ENCODE peak calls at places on chromosomes 7 and 10, in four cellular contexts. F is stimulated activated CD4-positive, alpha-beta T cell treated with anti-CD3 and anti-CD28 coated beads, Interleukin-12 subunit alpha, Interleukin-12 subunit beta, amount 100 ng/mL, for 4 hours; Z is endothelial cell; T is lower leg skin. W is an unnamed sample.

GRCh38 chr10:34397324-34397723 is 417.8 kb downstream of the PARD3 start:
- DNase-seq in F (no peak), Z (no peak), T (no peak), W (peak)

GRCh38 chr7:158019726-158020705 is 567.6 kb downstream of the PTPRN2 start:
- DNase-seq in F (no peak), Z (no peak), T (peak), W (no peak)

GRCh38 chr7:85115006-85115405 is 71.8 kb downstream of the SEMA3D start:
- DNase-seq in F (no peak), Z (no peak), T (no peak), W (no peak)

GRCh38 chr7:150996289-150997074 is 5.7 kb downstream of the NOS3 start:
- DNase-seq in F (no peak), Z (no peak), T (no peak), W (no peak)

GRCh38 chr7:80210400-80210799 is 75.8 kb downstream of the GNAI1 start:
- DNase-seq in F (no peak), Z (no peak), T (no peak), W (no peak)

GRCh38 chr7:102292813-102293798 is 6.4 kb downstream of the SH2B2 start:
- DNase-seq in F (no peak), Z (no peak), T (no peak), W (no peak)

GRCh38 chr7:132343196-132343595 is 233.1 kb downstream of the PLXNA4 start:
- DNase-seq in F (no peak), Z (no peak), T (peak), W (peak)

GRCh38 chr10:33661580-33662269 is 327.3 kb upstream of the NRP1 start:
- DNase-seq in F (no peak), Z (peak), T (peak), W (peak)

GRCh38 chr10:29687411-29688160 is 52.8 kb upstream of the SVIL start:
- DNase-seq in F (no peak), Z (no peak), T (no peak), W (peak)

GRCh38 chr7:141468341-141468740 is 82.9 kb upstream of the AGK start:
- DNase-seq in F (no peak), Z (no peak), T (no peak), W (no peak)

GRCh38 chr10:91883549-91884542 is 25.4 kb downstream of the FGFBP3 start:
- DNase-seq in F (no peak), Z (no peak), T (no peak), W (peak)